ENCODE peak calls at places on chromosomes 13 and 19, in four cellular contexts. E, S, G and W are unnamed samples.

GRCh38 chr19:19109601-19110000 is 28.7 kb downstream of the TMEM161A start:
- DNase-seq in G (no peak), S (no peak), E (peak; percentile 38), W (no peak)

GRCh38 chr13:33150146-33150545 is 133.9 kb downstream of the KL start:
- DNase-seq in E (peak; percentile 38), G (no peak), S (no peak), W (no peak)

GRCh38 chr13:27954406-27954851 is 14.7 kb downstream of the CDX2 start:
- DNase-seq in G (peak; percentile 68), S (no peak), E (peak; percentile 26), W (no peak)

GRCh38 chr13:39461685-39462266 is 141.2 kb downstream of the LHFPL6 start:
- DNase-seq in E (peak; percentile 19), S (no peak), G (no peak), W (no peak)

GRCh38 chr13:57340878-57341277 is 173.9 kb downstream of the PRR20E start:
- DNase-seq in S (no peak), E (no peak), G (no peak), W (no peak)

GRCh38 chr13:46202956-46203355 is 8.8 kb upstream of the LRRC63 start:
- DNase-seq in E (no peak), G (no peak), S (no peak), W (no peak)

GRCh38 chr13:113397606-113398425 is 33.9 kb upstream of the GRTP1 start:
- DNase-seq in E (no peak), S (no peak), G (no peak), W (no peak)

GRCh38 chr13:38564751-38565150 is 122.1 kb upstream of the FREM2 start:
- DNase-seq in S (no peak), G (no peak), E (peak; percentile 1), W (no peak)

GRCh38 chr19:19406878-19407639 is 1.6 kb downstream of the GATAD2A start:
- DNase-seq in E (peak; percentile 52), G (peak; percentile 53), S (peak; percentile 37), W (no peak)

GRCh38 chr19:48926909-48927308 is 6.6 kb upstream of the DHDH start:
- DNase-seq in E (peak; percentile 99), G (peak; percentile 87), S (no peak), W (no peak)

GRCh38 chr19:955803-956746 is 28.1 kb upstream of the WDR18 start:
- DNase-seq in S (no peak), G (no peak), E (no peak), W (no peak)

GRCh38 chr19:49847731-49848696 is 2.9 kb upstream of the PTOV1 start:
- DNase-seq in G (no peak), E (peak; percentile 93), S (no peak), W (no peak)

GRCh38 chr13:40910324-40911050 is 108.6 kb downstream of the ELF1 start:
- DNase-seq in S (no peak), G (no peak), E (peak; percentile 69), W (no peak)

GRCh38 chr19:2734589-2735288 is 5.1 kb downstream of the SLC39A3 start:
- DNase-seq in E (no peak), S (no peak), G (no peak), W (no peak)

GRCh38 chr13:42656136-42656535 is 82.2 kb downstream of the TNFSF11 start:
- DNase-seq in S (no peak), G (no peak), E (no peak), W (no peak)

GRCh38 chr13:68749801-68750200 is 1357.8 kb upstream of the ATXN8OS start:
- DNase-seq in S (no peak), E (peak; percentile 4), G (no peak), W (no peak)

GRCh38 chr19:4609878-4610511 is 29.3 kb upstream of the TNFAIP8L1 start:
- DNase-seq in E (no peak), S (peak; percentile 58), G (no peak), W (peak; percentile 83)

DNA sequence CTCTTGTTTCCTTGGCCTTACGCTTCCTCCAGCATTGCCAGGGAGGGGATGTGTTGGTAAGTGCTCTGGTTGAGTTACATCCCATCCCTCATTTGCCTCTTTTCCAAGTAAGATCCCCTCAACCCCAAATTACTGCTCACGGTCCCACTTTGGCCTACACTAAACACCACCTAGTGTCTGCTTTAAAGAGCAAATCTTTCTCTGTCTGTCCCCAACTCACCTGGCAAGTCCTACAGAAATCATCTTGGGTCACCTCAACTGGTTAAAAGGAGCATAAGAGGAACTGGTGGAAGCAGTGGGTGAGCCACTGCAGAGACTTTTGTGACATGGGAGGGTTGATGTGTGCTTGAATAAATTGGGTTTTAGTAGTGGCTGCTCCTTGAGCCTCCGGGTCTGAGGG is 55.2 kb upstream of the SERPINE3 start:
- DNase-seq in G (no peak), S (peak; percentile 9), E (no peak), W (no peak)
- TF ChIP-seq CTCF in G (no peak), S (no peak), E (no peak), W (no peak)

GRCh38 chr19:23437901-23438300 is 42.6 kb upstream of the ZNF91 start:
- DNase-seq in E (no peak), G (no peak), S (no peak), W (no peak)

GRCh38 chr19:23440791-23441190 is 45.5 kb upstream of the ZNF91 start:
- DNase-seq in G (peak; percentile 36), E (no peak), S (no peak), W (no peak)

GRCh38 chr19:23436944-23437343 is 41.7 kb upstream of the ZNF91 start:
- DNase-seq in E (no peak), G (peak; percentile 37), S (no peak), W (no peak)

GRCh38 chr19:23439623-23440022 is 44.4 kb upstream of the ZNF91 start:
- DNase-seq in G (peak; percentile 40), E (no peak), S (no peak), W (no peak)

DNA sequence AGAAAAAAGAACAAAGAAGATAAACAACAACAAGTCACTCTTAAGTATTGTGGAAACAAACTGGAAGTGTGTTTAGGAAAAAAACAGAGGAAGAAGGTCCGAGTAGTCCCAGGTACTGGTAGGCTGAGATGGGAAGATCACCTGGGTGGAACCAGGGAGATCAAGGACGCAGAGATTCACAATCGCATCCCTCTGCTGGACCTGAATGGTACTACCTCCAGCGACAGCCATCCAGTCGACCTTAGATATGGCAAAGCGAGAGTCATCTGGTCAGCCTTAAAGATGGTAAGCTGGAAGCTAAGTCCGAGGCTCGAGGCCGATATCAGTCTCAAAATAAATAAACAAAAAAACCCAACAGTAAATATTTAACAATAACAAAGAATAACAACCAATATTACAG is 44.9 kb upstream of the ZNF91 start:
- DNase-seq in S (no peak), E (no peak), G (peak; percentile 45), W (no peak)
- H3K9me3 ChIP-seq in S (no peaks in the 10 kb centered on the region), E (no peaks in the 10 kb centered on the region), G (peaks cover 47% of the 10 kb centered on the region), W (no peaks in the 10 kb centered on the region)

GRCh38 chr13:93951153-93951552 is 528.3 kb downstream of the DCT start:
- DNase-seq in S (no peak), G (no peak), E (no peak), W (no peak)
- TF ChIP-seq CTCF in S (no peak), G (no peak), E (peak; percentile 48), W (peak; percentile 30)

GRCh38 chr19:23098988-23099387 is 17.8 kb upstream of the ZNF730 start:
- DNase-seq in S (no peak), E (peak; percentile 19), G (no peak), W (no peak)
- H3K9me3 ChIP-seq in S (no peaks in the 10 kb centered on the region), E (no peaks in the 10 kb centered on the region), G (peaks cover 49% of the 10 kb centered on the region), W (no peaks in the 10 kb centered on the region)

DNA sequence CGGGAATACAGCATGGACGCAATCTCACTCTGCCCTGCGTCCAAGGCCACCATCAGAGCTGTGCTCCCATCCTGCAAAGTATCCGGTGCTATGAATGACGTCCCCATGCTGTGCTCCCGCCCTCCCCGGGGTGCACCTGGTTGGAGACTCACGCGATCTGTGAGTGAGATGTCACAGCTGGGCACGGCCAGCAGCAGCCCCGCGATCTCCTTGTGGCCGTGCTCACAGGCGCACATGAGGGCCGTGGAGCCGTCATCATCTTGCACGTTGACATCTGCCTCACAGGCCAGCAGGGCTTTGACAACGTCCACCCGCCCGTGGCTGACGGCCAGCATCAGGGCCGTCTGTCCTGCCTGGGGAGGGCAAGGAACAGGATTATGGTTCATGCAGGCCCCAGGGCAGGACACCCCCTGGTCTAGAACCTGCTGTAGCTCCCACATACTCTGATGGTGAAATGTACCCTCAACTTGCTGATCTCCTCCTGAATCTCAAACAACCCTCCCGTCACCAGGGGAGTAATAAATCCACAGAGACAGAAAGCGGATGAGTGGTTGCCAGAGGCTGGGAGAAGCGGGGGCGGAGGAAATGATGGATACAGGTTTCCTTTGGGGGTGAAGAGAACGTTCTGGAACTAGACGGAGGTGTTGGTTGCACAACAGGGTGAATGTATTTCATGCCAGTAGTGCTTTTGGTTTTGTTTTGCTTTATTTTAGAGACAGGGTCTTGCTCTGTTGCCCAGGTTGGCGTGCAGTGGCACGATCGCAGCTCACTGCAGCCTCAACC is 14.5 kb upstream of the SPC24 start:
- DNase-seq in G (no peak), E (no peak), S (no peak), W (no peak)
- TF ChIP-seq CTCF in G (no peak), E (no peak), S (no peak), W (no peak)

GRCh38 chr19:44451687-44452086 is 3.4 kb upstream of the ZNF229 start:
- DNase-seq in E (no peak), S (no peak), G (no peak), W (no peak)
- H3K9me3 ChIP-seq in E (no peaks in the 10 kb centered on the region), S (no peaks in the 10 kb centered on the region), G (peaks cover 92% of the 10 kb centered on the region), W (no peaks in the 10 kb centered on the region)